ENCODE peak calls at places on chromosomes 6 and 20, in five cellular contexts. W is foreskin fibroblast, Z is T-helper 17 cell, A is mesendoderm, D is transverse colon. H is an unnamed sample.

GRCh38 chr20:36569847-36570429 is 3.5 kb upstream of the TGIF2 start:
- DNase-seq in W (peak; percentile 54), Z (no peak), A (peak; percentile 78), D (no peak), H (no peak)

GRCh38 chr6:75154973-75155372 is 50.9 kb downstream of the COL12A1 start:
- DNase-seq in W (no peak), Z (no peak), A (no peak), D (no peak), H (no peak)

GRCh38 chr6:129701721-129702455 is 8.1 kb downstream of the ARHGAP18 start:
- DNase-seq in W (peak; percentile 89), Z (no peak), A (no peak), D (no peak), H (no peak)

GRCh38 chr6:143183735-143184134 is 123.0 kb downstream of the AIG1 start:
- DNase-seq in W (no peak), Z (no peak), A (no peak), D (no peak), H (no peak)

GRCh38 chr6:33688451-33689147 is 22.9 kb downstream of the UQCC2 start:
- DNase-seq in W (no peak), Z (no peak), A (no peak), D (no peak), H (no peak)

GRCh38 chr6:134447883-134448387 is 130.0 kb upstream of the SGK1 start:
- DNase-seq in W (peak; percentile 93), Z (no peak), A (no peak), D (no peak), H (no peak)

GRCh38 chr20:62027116-62027515 is 38.6 kb downstream of the TAF4 start:
- DNase-seq in W (peak; percentile 40), Z (no peak), A (no peak), D (no peak), H (no peak)

GRCh38 chr6:168301648-168302398 is 17.8 kb downstream of the DACT2 start:
- DNase-seq in W (no peak), Z (no peak), A (peak; percentile 64), D (peak; percentile 44), H (no peak)

GRCh38 chr20:11882651-11883050 is 35.0 kb upstream of the BTBD3 start:
- DNase-seq in W (peak; percentile 51), Z (no peak), A (no peak), D (no peak), H (no peak)

GRCh38 chr20:19205999-19206398 is 6.4 kb upstream of the SLC24A3 start:
- DNase-seq in W (peak; percentile 81), Z (peak; percentile 39), A (peak; percentile 70), D (peak; percentile 80), H (peak; percentile 83)

GRCh38 chr20:4563534-4563933 is 158.2 kb upstream of the PRND start:
- DNase-seq in W (peak; percentile 90), Z (no peak), A (peak; percentile 61), D (no peak), H (no peak)

GRCh38 chr6:36727491-36728021 is 29.9 kb downstream of the RAB44 start:
- DNase-seq in W (no peak), Z (no peak), A (no peak), D (no peak), H (no peak)

GRCh38 chr20:54173653-54174451 is at the start of gene CYP24A1:
- DNase-seq in W (peak; percentile 30), Z (no peak), A (peak; percentile 57), D (peak; percentile 27), H (no peak)

GRCh38 chr6:21596379-21597242 is 3.1 kb downstream of the SOX4 start:
- DNase-seq in W (peak; percentile 59), Z (peak; percentile 19), A (peak; percentile 85), D (peak; percentile 40), H (peak; percentile 76)

GRCh38 chr6:155599571-155599970 is 143.9 kb upstream of the NOX3 start:
- DNase-seq in W (no peak), Z (no peak), A (peak; percentile 63), D (no peak), H (no peak)